ENCODE peak calls at places on chromosomes 4 and X, in four cellular contexts. T, A, C and E are unnamed samples.

GRCh38 chr4:73867783-73868182 is 1.4 kb upstream of the CXCL1 start:
- DNase-seq in T (no peak), A (no peak), C (no peak), E (no peak)

GRCh38 chr4:27217261-27217769 is 356.7 kb downstream of the STIM2 start:
- DNase-seq in T (no peak), A (no peak), C (no peak), E (no peak)

GRCh38 chrX:106894978-106895452 is 8.1 kb downstream of the RIPPLY1 start:
- DNase-seq in T (no peak), A (no peak), C (peak), E (no peak)

GRCh38 chr4:112147697-112148096 is 2.4 kb downstream of the FAM241A start:
- DNase-seq in T (no peak), A (no peak), C (no peak), E (no peak)

GRCh38 chr4:40446785-40447184 is 111.7 kb downstream of the CHRNA9 start:
- DNase-seq in T (no peak), A (no peak), C (no peak), E (no peak)

GRCh38 chr4:18540349-18540748 is 518.8 kb upstream of the LCORL start:
- DNase-seq in T (no peak), A (no peak), C (no peak), E (no peak)

GRCh38 chr4:16663722-16664121 is 234.7 kb downstream of the LDB2 start:
- DNase-seq in T (no peak), A (no peak), C (no peak), E (no peak)

GRCh38 chr4:54382623-54383022 is 153.5 kb downstream of the PDGFRA start:
- DNase-seq in T (no peak), A (no peak), C (no peak), E (no peak)

GRCh38 chrX:76796311-76796710 is 368.8 kb downstream of the MAGEE1 start:
- DNase-seq in T (no peak), A (no peak), C (no peak), E (no peak)

GRCh38 chrX:5708209-5708608 is 520.5 kb downstream of the NLGN4X start:
- DNase-seq in T (no peak), A (no peak), C (no peak), E (no peak)

GRCh38 chr4:472881-473574 is 25.9 kb downstream of the ZNF721 start:
- DNase-seq in T (no peak), A (peak), C (no peak), E (peak)

GRCh38 chr4:105644270-105644669 is 64.2 kb downstream of the INTS12 start:
- DNase-seq in T (no peak), A (no peak), C (no peak), E (no peak)

GRCh38 chr4:5887011-5887360 is 5.9 kb downstream of the CRMP1 start:
- DNase-seq in T (no peak), A (no peak), C (no peak), E (no peak)

GRCh38 chr4:146978641-146979040 is 33.0 kb upstream of the TTC29 start:
- DNase-seq in T (no peak), A (no peak), C (no peak), E (no peak)

GRCh38 chr4:156779774-156780173 is 191.8 kb downstream of the PDGFC start:
- DNase-seq in T (no peak), A (no peak), C (peak), E (no peak)

GRCh38 chr4:153514001-153514526 is 47.9 kb downstream of the TMEM131L start:
- DNase-seq in T (no peak), A (no peak), C (no peak), E (no peak)
- TF ChIP-seq ZBTB33 in T (no peak), A (no peak), C (no peak), E (no peak)

DNA sequence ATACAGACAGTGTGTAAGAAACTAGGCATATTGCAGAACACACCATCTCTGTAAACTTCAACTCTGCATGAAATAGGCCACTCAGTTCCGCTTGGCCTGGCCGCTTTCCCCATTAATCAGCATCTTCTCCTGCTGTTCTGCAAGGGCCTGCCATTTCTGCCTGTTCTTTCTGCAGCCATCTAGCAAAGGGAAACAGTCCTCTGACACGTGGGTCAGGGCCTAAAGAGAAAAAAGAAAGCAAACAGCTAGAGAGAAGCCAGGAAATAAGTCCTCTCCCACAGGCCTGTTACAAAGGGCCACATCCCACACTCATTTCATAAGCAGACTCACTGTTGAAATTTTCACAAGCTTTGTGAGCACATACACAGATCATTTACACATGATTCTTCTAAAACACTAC is 130.1 kb downstream of the PDE5A start:
- DNase-seq in T (no peak), A (no peak), C (peak), E (no peak)
- TF ChIP-seq MXI1 in T (no peak), A (no peak), C (no peak), E (no peak)

DNA sequence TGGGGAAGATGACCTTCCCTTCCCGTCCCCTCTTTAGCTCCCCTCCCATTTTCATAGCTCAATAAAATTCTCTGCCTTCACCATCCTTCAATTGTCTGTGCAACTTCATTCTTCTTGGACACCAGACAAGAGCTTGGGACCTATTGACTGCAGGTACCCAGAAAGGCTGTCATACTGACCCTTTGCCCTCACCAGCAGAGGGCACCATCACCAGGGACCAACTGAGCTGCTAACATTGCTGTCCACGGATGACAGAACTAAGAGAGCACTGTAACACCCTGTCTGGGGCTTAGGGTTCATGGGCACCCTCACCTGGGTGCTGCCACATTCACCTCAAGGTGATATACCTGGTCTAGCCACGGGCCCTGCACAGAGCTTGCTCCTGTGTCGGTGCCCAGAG is 141.3 kb upstream of the VCX3B start:
- DNase-seq in T (no peak), A (no peak), C (no peak), E (no peak)
- TF ChIP-seq ZBTB33 in T (no peak), A (no peak), C (no peak), E (no peak)

GRCh38 chr4:143489116-143489515 is 24.4 kb upstream of the SMARCA5 start:
- DNase-seq in T (no peak), A (no peak), C (no peak), E (no peak)
- TF ChIP-seq MXI1 in T (no peak), A (no peak), C (no peak), E (no peak)

DNA sequence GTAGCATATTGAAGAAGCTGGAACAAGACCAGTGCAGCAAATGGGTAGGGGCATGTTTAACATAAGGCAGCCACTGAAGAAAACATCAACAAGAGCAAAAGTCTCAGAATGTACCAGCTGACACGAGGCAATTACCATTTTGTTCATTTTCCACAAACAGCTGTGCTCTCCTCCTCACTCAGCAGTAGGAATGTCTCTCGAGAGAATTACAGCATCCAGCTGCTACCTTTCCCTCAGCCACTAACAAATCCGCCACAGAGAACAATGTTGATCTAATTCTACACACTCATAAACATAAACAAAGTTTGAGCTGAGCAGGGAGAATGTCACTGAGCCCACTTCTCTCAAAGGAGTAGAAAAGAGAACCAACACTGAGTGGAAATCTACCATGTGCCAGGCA is 67.9 kb downstream of the OPHN1 start:
- DNase-seq in T (no peak), A (no peak), C (no peak), E (no peak)
- TF ChIP-seq ZBTB33 in T (no peak), A (no peak), C (no peak), E (no peak)

GRCh38 chrX:47637546-47638195 is 7.9 kb upstream of the CFP start:
- DNase-seq in T (no peak), A (peak), C (no peak), E (no peak)
- TF ChIP-seq MXI1 in T (no peak), A (no peak), C (no peak), E (no peak)